ENCODE peak calls at places on chromosome 5, in six cellular contexts. M, U, Z, E, J and A are unnamed samples.

GRCh38 chr5:11719888-11720481 is 184.3 kb downstream of the CTNND2 start:
- DNase-seq in M (no peak), U (no peak), Z (peak; percentile 15), E (peak; percentile 85), J (peak; percentile 77), A (peak; percentile 47)

GRCh38 chr5:163459465-163459887 is 426 bp downstream of the NUDCD2 start:
- DNase-seq in M (no peak), U (no peak), Z (no peak), E (no peak), J (peak; percentile 60), A (no peak)

GRCh38 chr5:135569755-135570452 is 8.9 kb downstream of the CXCL14 start:
- DNase-seq in M (peak; percentile 53), U (peak; percentile 15), Z (peak; percentile 68), E (peak; percentile 55), J (peak; percentile 57), A (no peak)

GRCh38 chr5:76252437-76252836 is 150.6 kb upstream of the IQGAP2 start:
- DNase-seq in M (no peak), U (no peak), Z (no peak), E (peak; percentile 22), J (no peak), A (no peak)

GRCh38 chr5:78594946-78595921 is 53.3 kb downstream of the LHFPL2 start:
- DNase-seq in M (peak; percentile 24), U (peak; percentile 99), Z (peak; percentile 96), E (peak; percentile 93), J (no peak), A (no peak)

GRCh38 chr5:33969572-33970452 is 14.7 kb downstream of the SLC45A2 start:
- DNase-seq in M (no peak), U (peak; percentile 79), Z (peak; percentile 79), E (peak; percentile 74), J (peak; percentile 51), A (no peak)

GRCh38 chr5:94526708-94527107 is 91.7 kb downstream of the KIAA0825 start:
- DNase-seq in M (no peak), U (no peak), Z (no peak), E (no peak), J (no peak), A (no peak)

GRCh38 chr5:93941897-93942296 is 200.5 kb upstream of the POU5F2 start:
- DNase-seq in M (no peak), U (no peak), Z (no peak), E (no peak), J (no peak), A (no peak)

GRCh38 chr5:20286512-20286911 is 298.5 kb upstream of the CDH18 start:
- DNase-seq in M (no peak), U (peak; percentile 64), Z (peak; percentile 55), E (peak; percentile 93), J (no peak), A (no peak)

GRCh38 chr5:91787718-91788117 is 404.6 kb upstream of the ARRDC3 start:
- DNase-seq in M (no peak), U (peak; percentile 61), Z (no peak), E (peak; percentile 99), J (no peak), A (peak; percentile 51)

GRCh38 chr5:93578813-93579560 is 2.0 kb downstream of the NR2F1-AS1 start:
- DNase-seq in M (no peak), U (peak; percentile 89), Z (no peak), E (peak; percentile 89), J (no peak), A (no peak)

GRCh38 chr5:148791334-148791667 is 35.1 kb upstream of the ADRB2 start:
- DNase-seq in M (no peak), U (no peak), Z (peak; percentile 74), E (peak; percentile 95), J (no peak), A (no peak)

GRCh38 chr5:125683669-125684068 is 739.5 kb upstream of the GRAMD2B start:
- DNase-seq in M (no peak), U (no peak), Z (no peak), E (no peak), J (no peak), A (no peak)

GRCh38 chr5:125679522-125679921 is 743.7 kb upstream of the GRAMD2B start:
- DNase-seq in M (no peak), U (no peak), Z (no peak), E (no peak), J (no peak), A (no peak)
- TF ChIP-seq EZH2 in M (no peak), U (no peak), Z (no peak), E (no peak), J (no peak), A (no peak)

GRCh38 chr5:1950096-1950707 is 67.5 kb upstream of the IRX4 start:
- DNase-seq in M (no peak), U (no peak), Z (no peak), E (no peak), J (no peak), A (no peak)

GRCh38 chr5:1952021-1952420 is 69.3 kb upstream of the IRX4 start:
- DNase-seq in M (no peak), U (no peak), Z (no peak), E (no peak), J (no peak), A (no peak)

GRCh38 chr5:1950708-1951103 is 68.0 kb upstream of the IRX4 start:
- DNase-seq in M (no peak), U (no peak), Z (peak; percentile 32), E (no peak), J (no peak), A (no peak)

GRCh38 chr5:1951165-1951816 is 68.6 kb upstream of the IRX4 start:
- DNase-seq in M (no peak), U (no peak), Z (no peak), E (no peak), J (no peak), A (no peak)

DNA sequence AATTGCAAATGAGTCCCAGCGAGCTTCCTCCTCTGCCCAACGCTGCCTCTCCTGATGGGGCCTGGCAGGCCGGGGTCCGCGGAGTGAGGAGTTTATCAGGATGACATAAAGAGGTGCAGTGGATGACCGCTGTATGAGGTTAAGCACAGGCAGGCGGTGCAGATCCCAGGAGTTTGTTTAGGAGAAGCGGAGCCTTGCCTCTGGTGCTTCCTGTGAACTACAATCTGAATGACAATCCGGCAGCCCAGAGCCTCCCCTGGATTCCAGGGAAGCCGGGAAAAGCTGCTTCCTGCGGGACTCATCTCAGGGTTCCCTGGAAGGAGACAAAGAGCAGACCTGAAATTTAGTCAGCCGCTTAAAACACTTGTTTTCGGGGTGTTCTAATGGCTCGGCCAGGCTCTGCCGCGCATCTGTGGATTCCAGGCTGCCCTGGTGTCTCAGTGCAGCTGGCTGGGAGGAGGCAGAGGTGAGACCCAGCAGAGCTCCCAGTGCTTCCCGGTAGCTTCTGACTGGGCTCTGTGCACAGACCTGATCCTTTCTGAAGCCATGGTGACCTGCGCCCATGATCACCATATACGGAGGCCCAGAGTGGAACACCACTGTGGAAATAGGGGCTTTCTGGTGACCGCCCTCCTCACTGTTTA is 69.9 kb upstream of the IRX4 start:
- DNase-seq in M (no peak), U (no peak), Z (no peak), E (no peak), J (no peak), A (no peak)
- H3K9ac ChIP-seq in M (no peak overlapping the region), U (no peak overlapping the region), Z (no peak overlapping the region), E (no peak overlapping the region), J (no peak overlapping the region), A (no peak overlapping the region)

DNA sequence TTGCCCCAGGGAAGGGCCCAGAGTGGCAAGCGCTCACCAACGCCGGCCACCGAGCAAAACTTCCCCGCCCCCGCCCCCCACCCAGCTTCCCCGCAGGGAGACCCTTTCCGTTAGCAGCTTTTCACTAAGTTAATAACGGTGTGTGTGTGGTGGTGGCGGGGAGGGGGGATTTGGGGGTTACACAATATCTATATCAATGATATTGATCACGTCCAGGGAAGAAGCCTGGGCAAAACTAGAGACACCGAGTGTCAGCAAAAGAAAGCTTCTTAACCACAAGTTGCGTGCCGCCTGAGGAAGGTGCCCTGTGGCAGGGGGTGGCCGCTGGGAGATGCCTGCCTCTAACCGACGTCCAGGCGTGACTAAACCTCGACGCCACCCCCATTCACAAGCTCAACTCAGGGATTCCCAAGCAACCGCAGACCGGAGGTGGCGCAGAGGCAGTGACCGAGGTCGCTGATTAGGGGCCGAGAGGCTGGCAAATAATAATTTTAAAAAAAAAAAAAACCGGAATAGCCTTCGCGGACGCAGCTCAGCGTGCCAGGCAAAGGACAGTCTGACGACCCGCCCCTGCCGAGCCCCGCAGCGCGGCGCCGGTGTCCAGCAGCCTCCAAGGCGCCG is 222.5 kb downstream of the MEF2C start:
- DNase-seq in M (no peak), U (no peak), Z (peak; percentile 66), E (peak; percentile 81), J (peak; percentile 91), A (no peak)
- TF ChIP-seq EZH2 in M (no peak), U (no peak), Z (no peak), E (no peak), J (no peak), A (no peak)

GRCh38 chr5:84382363-84383295 is 2.1 kb downstream of the EDIL3 start:
- DNase-seq in M (no peak), U (peak; percentile 51), Z (peak; percentile 47), E (no peak), J (no peak), A (no peak)

GRCh38 chr5:84385705-84386104 is 1.0 kb upstream of the EDIL3 start:
- DNase-seq in M (no peak), U (no peak), Z (no peak), E (no peak), J (peak; percentile 11), A (no peak)

GRCh38 chr5:84384604-84385575 is at the start of gene EDIL3:
- DNase-seq in M (no peak), U (peak; percentile 54), Z (peak; percentile 56), E (no peak), J (peak; percentile 35), A (no peak)

GRCh38 chr5:84383296-84383815 is 1.3 kb downstream of the EDIL3 start:
- DNase-seq in M (no peak), U (no peak), Z (peak; percentile 1), E (no peak), J (no peak), A (no peak)

GRCh38 chr5:84383816-84384603 is 670 bp downstream of the EDIL3 start:
- DNase-seq in M (no peak), U (peak; percentile 53), Z (peak; percentile 70), E (peak; percentile 53), J (no peak), A (no peak)
- H3K9ac ChIP-seq in M (no peak overlapping the region), U (peak overlapping the region; percentile 65), Z (no peak overlapping the region), E (peak overlapping the region; percentile 62), J (no peak overlapping the region), A (peak overlapping the region; percentile 50)

GRCh38 chr5:60843693-60844428 is at the start of gene ELOVL7:
- DNase-seq in M (peak; percentile 83), U (peak; percentile 28), Z (peak; percentile 51), E (peak; percentile 35), J (peak; percentile 90), A (no peak)
- TF ChIP-seq EZH2 in M (no peak), U (peak; percentile 33), Z (peak; percentile 10), E (no peak), J (no peak), A (no peak)

DNA sequence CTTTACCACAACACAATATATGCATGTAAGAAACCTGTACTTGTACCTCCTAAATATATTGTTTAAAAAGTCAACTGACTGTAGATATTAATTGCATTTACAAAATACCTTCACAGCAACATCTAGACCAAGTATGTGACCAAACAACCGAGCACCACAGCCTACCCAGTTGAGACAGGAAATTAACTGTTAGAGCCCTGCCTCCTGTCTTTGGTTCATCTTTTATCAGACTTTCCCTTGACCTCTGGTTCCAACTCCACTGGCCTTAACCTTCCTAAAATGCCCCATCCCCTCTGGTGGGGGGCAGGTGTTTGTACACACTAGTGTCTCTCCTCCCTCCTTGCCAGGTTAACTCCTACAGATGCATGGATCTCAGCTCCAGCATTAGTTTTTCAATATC is 155.0 kb upstream of the PANK3 start:
- DNase-seq in M (no peak), U (no peak), Z (no peak), E (no peak), J (no peak), A (no peak)
- H3K9ac ChIP-seq in M (no peak overlapping the region), U (no peak overlapping the region), Z (no peak overlapping the region), E (no peak overlapping the region), J (no peak overlapping the region), A (no peak overlapping the region)